ENCODE peak calls at places on chromosome 13, in six cellular contexts. N is HFF-Myc; H is HCT116; C is CD8-positive, alpha-beta T cell; W is ovary; F is fibroblast of mammary gland. Y is an unnamed sample.
A peak's percentile ranks its signal among the peaks of the same experiment; 100 is the strongest.

GRCh38 chr13:60425332-60425731 is 28.3 kb downstream of the TDRD3 start:
- DNase-seq in N (no peak), H (no peak), C (no peak), W (no peak), F (no peak), Y (no peak)

GRCh38 chr13:114044486-114044885 is 70.6 kb upstream of the C13orf46 start:
- DNase-seq in N (no peak), H (no peak), C (peak; percentile 17), W (no peak), F (peak; percentile 92), Y (no peak)

GRCh38 chr13:52359534-52359933 is 46.4 kb downstream of the THSD1 start:
- DNase-seq in N (peak; percentile 59), H (no peak), C (no peak), W (no peak), F (peak; percentile 89), Y (no peak)

GRCh38 chr13:29934531-29935308 is 84.3 kb upstream of the UBL3 start:
- DNase-seq in N (no peak), H (no peak), C (no peak), W (no peak), F (no peak), Y (no peak)

GRCh38 chr13:112102243-112102642 is 35.3 kb downstream of the SOX1 start:
- DNase-seq in N (no peak), H (peak; percentile 7), C (no peak), W (no peak), F (no peak), Y (no peak)

GRCh38 chr13:41651413-41652068 is 194.2 kb downstream of the RGCC start:
- DNase-seq in N (no peak), H (no peak), C (no peak), W (no peak), F (no peak), Y (no peak)

GRCh38 chr13:110419391-110419791 is 112.3 kb downstream of the COL4A2 start:
- DNase-seq in N (no peak), H (no peak), C (no peak), W (no peak), F (no peak), Y (no peak)

GRCh38 chr13:44052843-44053607 is 173.3 kb downstream of the LACC1 start:
- DNase-seq in N (no peak), H (no peak), C (no peak), W (peak; percentile 39), F (peak; percentile 32), Y (no peak)

GRCh38 chr13:27583645-27584044 is 36.7 kb downstream of the LNX2 start:
- DNase-seq in N (no peak), H (no peak), C (no peak), W (no peak), F (no peak), Y (no peak)

GRCh38 chr13:33158830-33159229 is 126.7 kb downstream of the STARD13 start:
- DNase-seq in N (no peak), H (no peak), C (no peak), W (no peak), F (peak; percentile 17), Y (no peak)

GRCh38 chr13:48908381-48909087 is 67.2 kb upstream of the FNDC3A start:
- DNase-seq in N (no peak), H (no peak), C (no peak), W (no peak), F (peak; percentile 84), Y (no peak)

GRCh38 chr13:107753286-107753685 is 462.1 kb downstream of the LIG4 start:
- DNase-seq in N (no peak), H (no peak), C (no peak), W (no peak), F (no peak), Y (no peak)

GRCh38 chr13:113863511-113864302 is at the start of gene GAS6:
- DNase-seq in N (no peak), H (no peak), C (no peak), W (peak; percentile 69), F (no peak), Y (peak; percentile 77)

GRCh38 chr13:91079190-91079589 is 268.3 kb upstream of the MIR17HG start:
- DNase-seq in N (no peak), H (no peak), C (no peak), W (no peak), F (no peak), Y (no peak)

GRCh38 chr13:91072511-91072910 is 275.0 kb upstream of the MIR17HG start:
- DNase-seq in N (no peak), H (no peak), C (no peak), W (no peak), F (no peak), Y (no peak)

DNA sequence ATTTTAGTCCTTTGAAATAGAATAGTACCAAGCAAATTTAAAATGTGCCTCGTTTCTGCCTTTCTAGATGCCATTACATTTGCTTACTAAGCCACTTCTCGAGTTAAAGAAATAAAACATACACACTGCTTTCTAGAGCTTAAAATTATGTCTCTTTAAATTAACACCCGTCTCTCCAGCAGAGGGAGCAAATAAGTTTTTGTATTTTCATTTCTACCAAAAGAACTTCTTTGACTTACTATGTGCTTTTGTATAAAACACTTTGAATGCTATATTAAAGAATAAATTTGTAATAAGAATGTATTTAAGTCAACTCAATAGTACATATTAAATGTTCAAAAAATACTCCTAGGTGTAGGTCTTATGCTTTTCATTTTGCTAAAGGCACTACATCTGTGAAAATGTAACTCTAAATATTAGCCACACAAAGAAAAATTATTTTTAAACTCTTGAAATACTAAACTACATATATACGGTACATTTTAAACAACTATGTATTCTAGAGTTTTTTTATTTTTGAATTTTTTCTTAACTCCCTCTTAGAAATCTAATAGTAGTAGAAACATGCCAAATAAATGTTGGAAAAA is 269.3 kb upstream of the MIR17HG start:
- DNase-seq in N (no peak), H (no peak), C (no peak), W (no peak), F (no peak), Y (peak; percentile 13)
- TF ChIP-seq CTCF in N (no peak), H (no peak), C (no peak), W (no peak), F (peak; percentile 20), Y (no peak)

DNA sequence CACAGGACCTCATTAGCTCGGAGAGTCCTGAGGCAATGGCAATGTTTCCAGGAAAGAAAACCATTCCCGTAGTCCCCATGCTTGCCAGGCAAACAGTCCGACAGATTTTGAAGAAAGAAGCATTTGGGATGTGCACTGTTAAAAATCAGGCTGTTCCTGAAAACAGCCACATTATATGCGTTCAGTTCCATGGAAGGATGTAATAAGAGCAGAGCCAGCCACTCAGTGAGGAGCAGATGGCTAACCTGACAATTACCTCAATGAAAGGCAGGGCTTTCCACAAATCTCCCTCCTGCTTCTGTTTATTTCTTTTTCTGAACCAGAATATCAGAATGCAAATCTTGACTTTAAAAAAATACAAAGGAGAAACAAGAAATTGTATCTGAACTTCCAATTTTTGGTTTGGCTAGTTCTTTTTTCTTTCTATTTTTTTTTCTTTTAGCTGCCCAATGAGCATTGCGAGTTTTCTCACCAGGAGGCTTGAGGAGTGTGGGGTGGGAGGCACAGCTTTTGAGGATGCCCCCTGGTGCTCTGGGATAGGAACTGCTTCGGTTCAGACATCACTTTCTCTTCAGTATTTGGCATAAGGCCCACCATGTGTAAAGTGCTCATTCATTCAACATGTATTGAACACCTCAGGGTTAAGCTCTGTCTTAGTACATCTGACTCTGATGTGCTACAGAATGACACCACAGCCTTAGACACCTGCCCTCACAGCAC is 124.2 kb downstream of the TBC1D4 start:
- DNase-seq in N (peak; percentile 72), H (peak; percentile 72), C (peak; percentile 66), W (no peak), F (peak; percentile 77), Y (peak; percentile 75)
- TF ChIP-seq CTCF in N (peak; percentile 75), H (peak; percentile 24), C (peak; percentile 90), W (no peak), F (peak; percentile 70), Y (peak; percentile 60)

GRCh38 chr13:45393941-45394570 is 24.1 kb downstream of the SLC25A30 start:
- DNase-seq in N (no peak), H (peak; percentile 45), C (no peak), W (no peak), F (peak; percentile 63), Y (peak; percentile 72)
- TF ChIP-seq CTCF in N (peak; percentile 68), H (peak; percentile 43), C (peak; percentile 38), W (no peak), F (peak; percentile 73), Y (peak; percentile 43)

DNA sequence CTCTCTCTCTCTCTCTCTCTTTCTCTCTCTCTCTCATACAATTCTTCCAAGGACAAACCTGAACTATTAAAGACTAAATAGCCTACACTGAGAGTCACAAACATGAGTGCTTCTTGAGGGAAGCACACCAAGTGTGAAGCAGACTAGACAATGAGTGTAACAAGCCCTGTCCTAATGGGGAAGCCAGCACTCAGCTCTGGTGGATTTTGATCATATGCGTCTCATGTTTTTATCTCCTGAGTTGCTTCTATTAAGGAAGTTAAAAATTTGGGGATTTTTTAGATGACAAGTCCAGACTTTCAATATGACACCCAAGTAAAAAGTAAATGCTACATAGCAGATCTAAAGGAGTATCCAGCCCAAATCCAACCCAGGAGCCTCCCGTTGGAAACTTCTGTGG is 437.7 kb downstream of the RFC3 start:
- DNase-seq in N (no peak), H (no peak), C (no peak), W (no peak), F (no peak), Y (no peak)
- TF ChIP-seq CTCF in N (no peak), H (no peak), C (no peak), W (no peak), F (no peak), Y (no peak)

GRCh38 chr13:67651908-67652307 is 421.8 kb upstream of the PCDH9 start:
- DNase-seq in N (no peak), H (no peak), C (no peak), W (no peak), F (no peak), Y (no peak)
- TF ChIP-seq CTCF in N (no peak), H (no peak), C (no peak), W (no peak), F (no peak), Y (no peak)

GRCh38 chr13:23632741-23633140 is 62.5 kb downstream of the TNFRSF19 start:
- DNase-seq in N (no peak), H (no peak), C (no peak), W (no peak), F (no peak), Y (no peak)

GRCh38 chr13:23636360-23636759 is 66.1 kb downstream of the TNFRSF19 start:
- DNase-seq in N (no peak), H (no peak), C (no peak), W (no peak), F (no peak), Y (no peak)

GRCh38 chr13:23637813-23638212 is 67.6 kb downstream of the TNFRSF19 start:
- DNase-seq in N (no peak), H (no peak), C (peak; percentile 16), W (peak; percentile 33), F (no peak), Y (no peak)

GRCh38 chr13:23631676-23632622 is 61.7 kb downstream of the TNFRSF19 start:
- DNase-seq in N (no peak), H (no peak), C (no peak), W (no peak), F (no peak), Y (no peak)

DNA sequence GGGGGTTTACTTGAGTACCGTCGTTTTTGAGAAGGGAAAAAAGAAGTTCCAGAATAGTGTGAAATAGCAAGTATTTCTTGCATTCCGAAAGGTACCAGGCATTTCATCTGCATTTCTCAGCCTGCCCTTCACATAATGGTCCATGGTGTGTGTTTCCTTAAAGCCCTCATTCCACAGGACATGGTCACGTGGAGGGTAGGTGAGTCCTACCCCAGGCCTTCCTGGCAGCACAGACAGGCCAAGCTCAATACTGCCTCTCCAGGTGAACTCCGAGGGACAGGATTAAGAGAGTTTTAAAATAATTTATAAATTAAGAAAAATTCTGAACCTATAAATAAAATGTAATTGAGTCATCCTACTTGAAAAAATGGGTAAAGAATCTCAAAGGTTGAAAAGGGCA is 64.7 kb downstream of the TNFRSF19 start:
- DNase-seq in N (no peak), H (no peak), C (no peak), W (no peak), F (no peak), Y (no peak)
- TF ChIP-seq CTCF in N (no peak), H (no peak), C (no peak), W (no peak), F (no peak), Y (no peak)